ENCODE peak calls at places on chromosomes 12 and 14, in six cellular contexts. S, O, U, Z, Y and F are unnamed samples.

GRCh38 chr14:72495668-72496067 is 398.2 kb downstream of the DPF3 start:
- DNase-seq in O (no peak), Z (no peak), Y (no peak), U (no peak), S (peak; percentile 28), F (no peak)

GRCh38 chr12:123519151-123520001 is 14.1 kb downstream of the RILPL1 start:
- DNase-seq in U (peak; percentile 79), Y (no peak), Z (no peak), S (peak; percentile 90), O (peak; percentile 54), F (peak; percentile 94)

GRCh38 chr12:51970904-51971646 is 19.6 kb downstream of the ACVR1B start:
- DNase-seq in S (peak; percentile 62), Y (peak; percentile 17), O (peak; percentile 41), Z (no peak), U (peak; percentile 23), F (peak; percentile 64)

GRCh38 chr14:102182190-102182589 is 42.5 kb downstream of the WDR20 start:
- DNase-seq in U (peak; percentile 65), Y (no peak), Z (no peak), S (peak; percentile 57), O (no peak), F (peak; percentile 29)

GRCh38 chr12:24393105-24393504 is 443.6 kb upstream of the SOX5 start:
- DNase-seq in Y (no peak), Z (no peak), O (no peak), U (no peak), S (no peak), F (no peak)

GRCh38 chr14:96303981-96304380 is 48.0 kb downstream of the BDKRB1 start:
- DNase-seq in O (no peak), U (no peak), Z (no peak), Y (no peak), S (peak; percentile 8), F (no peak)

GRCh38 chr14:68790656-68791077 is 2.2 kb downstream of the ZFP36L1 start:
- DNase-seq in S (no peak), Z (peak; percentile 66), U (no peak), O (no peak), Y (no peak), F (no peak)

GRCh38 chr14:23525611-23526010 is 26.0 kb downstream of the ZFHX2 start:
- DNase-seq in Z (no peak), S (no peak), U (no peak), Y (no peak), O (no peak), F (no peak)

GRCh38 chr12:79710707-79711483 is 20.1 kb upstream of the PAWR start:
- DNase-seq in Z (no peak), Y (no peak), O (peak; percentile 52), U (no peak), S (no peak), F (no peak)

GRCh38 chr14:77268989-77269595 is 1.9 kb downstream of the NGB start:
- DNase-seq in U (no peak), S (no peak), Z (no peak), O (no peak), Y (no peak), F (peak; percentile 66)

GRCh38 chr12:123284669-123285068 is 13.0 kb upstream of the CDK2AP1 start:
- DNase-seq in O (no peak), Y (no peak), U (no peak), Z (no peak), S (no peak), F (no peak)

GRCh38 chr12:29103539-29103974 is 45.5 kb upstream of the FAR2 start:
- DNase-seq in Z (peak; percentile 25), U (no peak), S (no peak), O (no peak), Y (no peak), F (no peak)

GRCh38 chr14:68047910-68048309 is 228.3 kb downstream of the RAD51B start:
- DNase-seq in U (peak; percentile 56), O (no peak), Y (no peak), S (peak; percentile 42), Z (no peak), F (peak; percentile 18)

GRCh38 chr12:81798294-81798693 is 39.1 kb upstream of the PPFIA2 start:
- DNase-seq in S (no peak), Y (no peak), O (no peak), Z (no peak), U (no peak), F (no peak)

GRCh38 chr12:19836456-19836855 is 397.2 kb downstream of the AEBP2 start:
- DNase-seq in Z (no peak), Y (no peak), S (no peak), U (no peak), O (no peak), F (no peak)

GRCh38 chr12:91690521-91690920 is 455.1 kb downstream of the BTG1 start:
- DNase-seq in O (no peak), Z (no peak), S (no peak), U (no peak), Y (no peak), F (no peak)

GRCh38 chr12:92562063-92562734 is 140.6 kb upstream of the PLEKHG7 start:
- DNase-seq in S (no peak), Y (no peak), O (no peak), U (no peak), Z (no peak), F (no peak)

GRCh38 chr14:20631023-20631820 is 10.3 kb downstream of the OR6S1 start:
- DNase-seq in O (peak; percentile 61), S (peak; percentile 58), Z (peak; percentile 50), Y (no peak), U (peak; percentile 71), F (no peak)

GRCh38 chr12:15050664-15051063 is 77.8 kb downstream of the PDE6H start:
- DNase-seq in U (no peak), O (no peak), Z (peak; percentile 47), Y (no peak), S (peak; percentile 25), F (no peak)

GRCh38 chr12:109758406-109759075 is 44.9 kb downstream of the FAM222A start:
- DNase-seq in S (no peak), O (no peak), Z (no peak), Y (no peak), U (no peak), F (no peak)

GRCh38 chr12:96195845-96196451 is 1.8 kb downstream of the ELK3 start:
- DNase-seq in Z (peak; percentile 24), O (peak; percentile 17), U (peak; percentile 69), Y (no peak), S (peak; percentile 76), F (peak; percentile 40)

GRCh38 chr14:84029720-84030119 is 1500.2 kb upstream of the FLRT2 start:
- DNase-seq in U (no peak), Z (no peak), S (no peak), Y (no peak), O (no peak), F (no peak)

GRCh38 chr12:61667676-61668075 is 592.5 kb upstream of the USP15 start:
- DNase-seq in O (no peak), Y (no peak), S (no peak), Z (no peak), U (no peak), F (no peak)

GRCh38 chr12:26614217-26614616 is 218.8 kb downstream of the ITPR2 start:
- DNase-seq in U (no peak), O (peak; percentile 35), S (no peak), Y (no peak), Z (no peak), F (peak; percentile 4)

GRCh38 chr12:43287991-43288390 is 264.0 kb downstream of the ADAMTS20 start:
- DNase-seq in U (no peak), S (no peak), Z (no peak), O (no peak), Y (no peak), F (no peak)

GRCh38 chr12:57775563-57776246 is 3.3 kb downstream of the EEF1AKMT3 start:
- DNase-seq in O (no peak), U (no peak), Y (no peak), S (no peak), Z (no peak), F (no peak)
- TF ChIP-seq CTCF in O (no peak), U (peak; percentile 54), Y (peak; percentile 14), S (no peak), Z (no peak), F (no peak)

GRCh38 chr12:119318811-119319210 is 15.7 kb upstream of the CCDC60 start:
- DNase-seq in Z (no peak), Y (no peak), U (no peak), S (no peak), O (no peak), F (no peak)

GRCh38 chr12:119322324-119322723 is 12.2 kb upstream of the CCDC60 start:
- DNase-seq in Y (no peak), O (no peak), Z (no peak), S (no peak), U (no peak), F (no peak)

GRCh38 chr12:119320678-119321077 is 13.9 kb upstream of the CCDC60 start:
- DNase-seq in Y (no peak), U (no peak), Z (no peak), O (no peak), S (no peak), F (no peak)

GRCh38 chr12:119314290-119314689 is 20.2 kb upstream of the CCDC60 start:
- DNase-seq in Z (no peak), U (no peak), Y (no peak), O (no peak), S (no peak), F (no peak)

GRCh38 chr12:119319638-119320037 is 14.9 kb upstream of the CCDC60 start:
- DNase-seq in U (no peak), O (no peak), Y (no peak), S (no peak), Z (no peak), F (no peak)
- TF ChIP-seq CTCF in U (no peak), O (no peak), Y (no peak), S (no peak), Z (no peak), F (no peak)

DNA sequence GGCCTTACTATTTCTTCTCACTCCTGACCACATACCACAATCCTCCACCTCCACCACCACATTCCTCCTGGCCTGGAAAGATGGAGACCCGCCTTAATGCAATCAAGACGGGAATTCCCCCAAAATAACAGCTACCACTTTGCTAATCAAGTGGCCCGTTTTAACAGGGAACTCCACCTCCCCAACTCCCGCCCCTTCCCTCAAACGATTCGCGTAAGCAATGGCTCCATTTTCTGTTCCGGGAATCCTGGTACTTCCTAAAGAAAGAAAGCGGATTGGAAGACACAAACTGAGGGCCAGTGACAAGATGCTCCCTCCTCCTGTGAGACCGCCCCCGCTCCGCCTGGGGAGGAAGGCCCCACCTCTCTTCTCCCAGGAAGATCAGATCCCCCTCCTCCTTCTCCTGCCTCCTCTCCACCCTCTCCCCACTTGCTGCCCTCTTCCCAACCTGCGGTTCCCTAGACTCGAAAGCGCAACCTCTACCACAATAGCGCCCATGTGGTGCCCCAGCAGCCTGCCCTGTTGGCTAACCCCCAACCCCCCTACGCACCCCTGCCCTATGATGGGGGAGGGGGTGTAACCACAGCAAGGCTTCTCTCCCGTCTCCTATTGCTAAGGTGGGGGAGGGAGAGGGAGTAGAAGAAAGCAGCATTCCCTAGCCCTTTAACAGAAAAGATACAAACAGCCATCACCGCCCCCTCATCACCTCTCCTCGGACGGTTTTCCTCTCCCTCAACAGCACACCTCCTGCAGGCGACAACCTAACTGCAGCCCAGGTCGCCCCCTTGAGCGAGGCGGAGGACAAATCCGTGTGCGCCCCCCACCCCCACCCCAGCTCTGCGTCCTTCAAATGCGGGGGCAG is 777 bp downstream of the ARF3 start:
- DNase-seq in O (peak; percentile 76), U (peak; percentile 94), Y (no peak), S (peak; percentile 97), Z (no peak), F (peak; percentile 93)
- TF ChIP-seq CTCF in O (no peak), U (no peak), Y (peak; percentile 36), S (peak; percentile 9), Z (no peak), F (no peak)

DNA sequence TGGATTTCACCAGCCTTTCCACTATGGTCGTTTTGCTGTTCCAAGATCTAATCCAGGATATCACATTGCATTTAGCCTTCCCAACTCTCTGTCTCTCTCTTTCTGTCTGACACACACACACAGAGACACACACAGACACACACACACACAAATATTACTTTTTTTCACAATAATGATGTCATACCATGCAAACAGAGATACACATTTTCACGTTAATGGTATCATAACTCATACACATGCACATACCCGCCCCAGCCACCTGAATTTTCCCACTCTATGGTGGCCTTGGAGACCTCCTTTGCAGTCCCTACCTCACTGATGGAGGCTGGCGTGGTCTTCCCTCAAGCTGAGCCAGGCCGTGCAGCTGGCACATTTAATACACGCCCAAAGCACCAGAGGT is 7.2 kb upstream of the MYL2 start:
- DNase-seq in Z (no peak), Y (no peak), S (no peak), O (no peak), U (no peak), F (no peak)
- TF ChIP-seq CTCF in Z (no peak), Y (no peak), S (no peak), O (no peak), U (no peak), F (no peak)